ENCODE peak calls at places on chromosomes 5 and 9, in seven cellular contexts. A is mammary epithelial cell, X is tibial nerve, V is cardiac muscle cell, W is heart left ventricle, H is MM.1S, P is A673. Q is an unnamed sample.

GRCh38 chr5:137834498-137834897 is 33.2 kb upstream of the MYOT start:
- DNase-seq in A (no peak), X (no peak), V (no peak), W (no peak), H (no peak), P (no peak), Q (no peak)

GRCh38 chr9:135077497-135078200 is 9.8 kb upstream of the OLFM1 start:
- DNase-seq in A (no peak), X (no peak), V (peak; percentile 45), W (no peak), H (no peak), P (peak; percentile 58), Q (no peak)

GRCh38 chr5:58042933-58043606 is 416.8 kb downstream of the PLK2 start:
- DNase-seq in A (peak; percentile 48), X (no peak), V (peak; percentile 16), W (no peak), H (no peak), P (no peak), Q (no peak)

GRCh38 chr9:134725605-134725940 is 84.0 kb downstream of the COL5A1 start:
- DNase-seq in A (no peak), X (no peak), V (no peak), W (no peak), H (no peak), P (no peak), Q (no peak)

GRCh38 chr5:117454716-117455212 is 880.1 kb upstream of the SEMA6A start:
- DNase-seq in A (peak; percentile 43), X (peak; percentile 41), V (peak; percentile 41), W (peak; percentile 23), H (peak; percentile 83), P (peak; percentile 49), Q (no peak)

GRCh38 chr5:178931846-178932760 is 8.9 kb upstream of the ZNF454 start:
- DNase-seq in A (no peak), X (no peak), V (no peak), W (no peak), H (no peak), P (no peak), Q (no peak)

GRCh38 chr9:133935328-133936040 is 56.6 kb downstream of the VAV2 start:
- DNase-seq in A (no peak), X (peak; percentile 66), V (peak; percentile 90), W (peak; percentile 75), H (no peak), P (no peak), Q (peak; percentile 56)

GRCh38 chr9:35814106-35814840 is 569 bp downstream of the HINT2 start:
- DNase-seq in A (peak; percentile 46), X (peak; percentile 56), V (peak; percentile 66), W (peak; percentile 75), H (peak; percentile 81), P (peak; percentile 41), Q (no peak)

GRCh38 chr9:127637322-127637847 is 25.3 kb downstream of the STXBP1 start:
- DNase-seq in A (peak; percentile 90), X (no peak), V (peak; percentile 90), W (no peak), H (no peak), P (peak; percentile 49), Q (no peak)

GRCh38 chr9:72151099-72151498 is 1.9 kb downstream of the GDA start:
- DNase-seq in A (no peak), X (no peak), V (no peak), W (no peak), H (no peak), P (no peak), Q (no peak)

GRCh38 chr9:137690939-137691647 is 72.3 kb downstream of the EHMT1 start:
- DNase-seq in A (no peak), X (no peak), V (peak; percentile 41), W (no peak), H (no peak), P (no peak), Q (no peak)

GRCh38 chr9:16329699-16330113 is 540.8 kb downstream of the BNC2 start:
- DNase-seq in A (no peak), X (no peak), V (peak; percentile 74), W (peak; percentile 63), H (no peak), P (no peak), Q (no peak)

GRCh38 chr9:125375820-125376219 is 114.2 kb downstream of the GAPVD1 start:
- DNase-seq in A (no peak), X (no peak), V (no peak), W (no peak), H (no peak), P (no peak), Q (no peak)

GRCh38 chr9:36914212-36914577 is 119.9 kb downstream of the PAX5 start:
- DNase-seq in A (no peak), X (no peak), V (no peak), W (no peak), H (peak; percentile 37), P (no peak), Q (no peak)

GRCh38 chr9:36911037-36911436 is 123.0 kb downstream of the PAX5 start:
- DNase-seq in A (no peak), X (no peak), V (no peak), W (no peak), H (no peak), P (no peak), Q (no peak)

GRCh38 chr9:36911601-36912412 is 122.3 kb downstream of the PAX5 start:
- DNase-seq in A (no peak), X (no peak), V (peak; percentile 35), W (no peak), H (no peak), P (peak; percentile 56), Q (no peak)

GRCh38 chr9:36913393-36914211 is 120.5 kb downstream of the PAX5 start:
- DNase-seq in A (no peak), X (no peak), V (no peak), W (no peak), H (peak; percentile 82), P (no peak), Q (no peak)

GRCh38 chr9:36912620-36913019 is 121.4 kb downstream of the PAX5 start:
- DNase-seq in A (no peak), X (no peak), V (no peak), W (no peak), H (no peak), P (no peak), Q (no peak)
- H3K27me3 ChIP-seq in A (peaks cover 9% of the 10 kb centered on the region), X (peaks cover 33% of the 10 kb centered on the region), V (peaks cover 52% of the 10 kb centered on the region), W (peaks cover 25% of the 10 kb centered on the region), H (no peaks in the 10 kb centered on the region), P (no peaks in the 10 kb centered on the region), Q (peaks cover 17% of the 10 kb centered on the region)

GRCh38 chr5:393846-394275 is 49.1 kb upstream of the EXOC3 start:
- DNase-seq in A (no peak), X (no peak), V (peak; percentile 20), W (no peak), H (no peak), P (no peak), Q (no peak)
- H3K4me3 ChIP-seq in A (no peak overlapping the region), X (no peak overlapping the region), V (no peak overlapping the region), W (no peak overlapping the region), H (no peak overlapping the region), P (no peak overlapping the region), Q (no peak overlapping the region)

DNA sequence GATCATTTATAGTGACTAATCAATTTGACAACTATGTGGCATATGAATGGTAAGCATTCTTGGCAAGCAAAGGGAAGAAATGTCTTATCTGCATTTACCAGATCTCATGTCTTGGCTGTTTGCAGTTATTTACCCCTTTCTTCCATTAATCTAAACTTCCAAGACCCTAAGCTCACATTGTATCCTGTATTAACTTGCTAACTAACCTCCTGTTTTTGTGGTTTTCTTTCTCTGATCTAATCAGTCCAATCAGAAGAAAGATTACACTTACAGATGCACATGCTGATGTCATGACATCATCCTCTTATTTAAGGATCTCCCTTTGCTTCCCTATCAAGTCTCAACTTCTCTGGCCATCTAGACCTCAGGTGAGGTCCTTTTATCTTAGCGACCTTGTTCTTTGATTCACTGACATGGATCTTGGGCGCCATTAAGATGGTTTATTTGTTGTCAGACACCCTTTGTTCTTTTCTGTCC is 95.5 kb downstream of the F2RL2 start:
- DNase-seq in A (peak; percentile 55), X (no peak), V (no peak), W (no peak), H (no peak), P (peak; percentile 37), Q (peak; percentile 28)
- H3K36me3 ChIP-seq in A (no peaks in the 10 kb centered on the region), X (no peaks in the 10 kb centered on the region), V (no peaks in the 10 kb centered on the region), W (no peaks in the 10 kb centered on the region), H (no peaks in the 10 kb centered on the region), P (no peaks in the 10 kb centered on the region), Q (no peaks in the 10 kb centered on the region)

DNA sequence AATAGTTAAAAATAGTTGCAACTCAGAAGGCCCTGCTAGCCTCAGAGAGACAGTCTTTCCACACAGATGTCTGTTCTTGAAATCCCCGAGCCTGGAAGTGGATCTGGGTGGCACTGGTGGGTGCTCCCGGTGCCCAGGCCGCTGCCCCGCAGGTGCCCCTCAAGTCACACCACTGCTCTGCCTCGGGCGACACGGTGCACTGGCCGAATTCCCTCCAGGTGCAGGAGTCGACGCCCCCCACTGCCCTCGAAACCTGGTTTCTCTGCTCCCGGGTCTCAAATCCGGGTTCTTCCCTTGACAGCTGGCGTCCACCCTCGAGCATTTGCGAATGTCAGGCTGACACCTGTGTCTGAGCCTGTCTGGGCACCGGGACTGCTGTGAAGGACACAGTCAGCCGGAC is 27.2 kb downstream of the SLC9A3 start:
- DNase-seq in A (no peak), X (no peak), V (no peak), W (no peak), H (no peak), P (no peak), Q (no peak)
- H3K27me3 ChIP-seq in A (peaks cover 9% of the 10 kb centered on the region), X (peaks cover 39% of the 10 kb centered on the region), V (peaks cover 61% of the 10 kb centered on the region), W (peaks cover 31% of the 10 kb centered on the region), H (peaks cover 90% of the 10 kb centered on the region), P (peaks cover 38% of the 10 kb centered on the region), Q (peaks cover 52% of the 10 kb centered on the region)

DNA sequence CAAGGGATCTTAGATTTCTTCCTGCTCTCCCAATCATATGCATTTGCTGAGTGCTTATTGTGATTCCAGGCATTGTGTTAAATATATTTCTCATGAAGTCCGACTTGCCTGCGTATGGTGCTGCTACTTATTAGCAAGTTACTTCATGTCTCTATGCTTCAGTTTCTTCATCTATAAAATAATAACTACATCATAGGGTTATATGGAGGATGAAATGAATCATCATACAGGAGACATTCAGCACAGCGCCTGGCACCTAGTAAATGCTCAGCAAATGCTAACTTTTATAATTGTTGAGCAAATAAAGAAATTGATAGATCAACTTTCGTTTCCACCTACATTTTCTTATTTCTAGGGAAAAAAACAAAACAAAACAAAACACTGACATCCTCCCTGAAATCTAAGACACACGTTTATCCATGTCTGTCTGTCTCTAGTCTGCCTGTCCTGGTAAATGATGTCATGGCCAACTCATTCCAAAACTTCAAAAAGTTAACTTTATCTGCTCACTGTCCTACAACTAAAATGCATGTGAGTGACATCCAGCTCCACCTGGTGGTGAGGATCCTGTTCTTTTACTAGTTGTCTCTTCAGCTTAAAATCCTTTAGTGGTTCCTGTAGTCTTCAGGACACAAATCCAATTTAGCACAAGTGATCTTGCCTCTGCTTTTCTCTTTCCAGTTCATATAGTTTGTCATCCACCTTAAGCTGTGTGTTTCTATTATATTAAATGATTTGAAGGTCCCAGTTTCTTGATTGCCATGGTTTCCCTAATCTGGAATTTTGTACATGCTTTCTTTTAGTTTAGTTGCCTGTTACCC is 27.7 kb downstream of the PPP3R2 start:
- DNase-seq in A (peak; percentile 24), X (no peak), V (peak; percentile 37), W (no peak), H (peak; percentile 46), P (peak; percentile 29), Q (no peak)
- H3K4me3 ChIP-seq in A (no peak overlapping the region), X (no peak overlapping the region), V (no peak overlapping the region), W (no peak overlapping the region), H (no peak overlapping the region), P (no peak overlapping the region), Q (no peak overlapping the region)